ENCODE peak calls at places on chromosomes 13 and 19, in six cellular contexts. Z, Y, M, U, C and Q are unnamed samples.

GRCh38 chr13:112443191-112444000 is 67.2 kb downstream of the SPACA7 start:
- DNase-seq in Z (no peak), Y (no peak), M (peak; percentile 21), U (no peak), C (no peak), Q (peak; percentile 23)

GRCh38 chr19:3544742-3545668 is 6.0 kb downstream of the TEKTIP1 start:
- DNase-seq in Z (peak; percentile 26), Y (peak; percentile 35), M (peak; percentile 89), U (no peak), C (peak; percentile 63), Q (peak; percentile 84)

GRCh38 chr13:22469421-22469820 is 711.4 kb upstream of the SGCG start:
- DNase-seq in Z (no peak), Y (no peak), M (no peak), U (no peak), C (no peak), Q (no peak)

GRCh38 chr13:22196777-22197176 is 525.9 kb downstream of the FGF9 start:
- DNase-seq in Z (no peak), Y (no peak), M (no peak), U (no peak), C (no peak), Q (no peak)

GRCh38 chr19:38441660-38442348 is 8.3 kb downstream of the RYR1 start:
- DNase-seq in Z (no peak), Y (peak; percentile 16), M (no peak), U (no peak), C (peak; percentile 60), Q (peak; percentile 63)

GRCh38 chr19:13960863-13961784 is 8.8 kb downstream of the DCAF15 start:
- DNase-seq in Z (no peak), Y (no peak), M (no peak), U (no peak), C (no peak), Q (no peak)

GRCh38 chr13:62524498-62524897 is 1108.8 kb upstream of the PCDH20 start:
- DNase-seq in Z (no peak), Y (no peak), M (no peak), U (peak; percentile 20), C (no peak), Q (no peak)

GRCh38 chr19:55196803-55197202 is 12.5 kb downstream of the PTPRH start:
- DNase-seq in Z (no peak), Y (no peak), M (no peak), U (no peak), C (peak; percentile 64), Q (no peak)

GRCh38 chr13:28558567-28558966 is 63.6 kb upstream of the FLT1 start:
- DNase-seq in Z (no peak), Y (no peak), M (no peak), U (no peak), C (no peak), Q (no peak)

GRCh38 chr19:7492142-7493055 is 3.6 kb upstream of the PEX11G start:
- DNase-seq in Z (no peak), Y (no peak), M (no peak), U (no peak), C (no peak), Q (no peak)

GRCh38 chr13:89199138-89199537 is 1528.0 kb downstream of the SLITRK5 start:
- DNase-seq in Z (no peak), Y (no peak), M (no peak), U (no peak), C (no peak), Q (no peak)

GRCh38 chr19:19645233-19645870 is 1.9 kb upstream of the GMIP start:
- DNase-seq in Z (no peak), Y (no peak), M (no peak), U (no peak), C (no peak), Q (no peak)

GRCh38 chr19:41352609-41353465 is 885 bp downstream of the TGFB1 start:
- DNase-seq in Z (peak; percentile 44), Y (peak; percentile 54), M (peak; percentile 40), U (no peak), C (peak; percentile 78), Q (peak; percentile 81)

GRCh38 chr13:30998548-30999140 is 66.2 kb downstream of the TEX26 start:
- DNase-seq in Z (peak; percentile 73), Y (no peak), M (no peak), U (no peak), C (no peak), Q (no peak)

DNA sequence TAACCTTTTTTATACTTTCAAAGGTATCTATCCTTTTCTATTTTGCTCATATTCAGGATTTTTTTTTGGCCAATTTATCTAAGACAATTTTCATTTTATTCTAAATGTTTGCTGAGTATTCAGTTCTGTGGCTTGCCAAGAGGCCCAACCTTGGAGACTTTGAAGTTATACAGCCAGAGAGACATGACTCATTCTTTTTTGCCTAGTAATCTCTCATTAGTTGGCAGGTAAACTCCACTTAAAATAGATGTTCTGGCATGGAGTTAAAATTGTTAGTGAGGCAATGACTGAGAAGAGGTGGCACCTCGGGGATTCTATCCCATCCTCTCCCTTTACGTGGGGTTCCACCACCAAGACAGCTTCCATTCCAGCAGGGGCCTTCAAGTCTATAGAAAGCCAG is 213.8 kb downstream of the KCTD12 start:
- DNase-seq in Z (peak; percentile 30), Y (no peak), M (no peak), U (no peak), C (no peak), Q (no peak)
- TF ChIP-seq BHLHE40 in Z (no peak), Y (no peak), M (no peak), U (no peak), C (no peak), Q (no peak)

DNA sequence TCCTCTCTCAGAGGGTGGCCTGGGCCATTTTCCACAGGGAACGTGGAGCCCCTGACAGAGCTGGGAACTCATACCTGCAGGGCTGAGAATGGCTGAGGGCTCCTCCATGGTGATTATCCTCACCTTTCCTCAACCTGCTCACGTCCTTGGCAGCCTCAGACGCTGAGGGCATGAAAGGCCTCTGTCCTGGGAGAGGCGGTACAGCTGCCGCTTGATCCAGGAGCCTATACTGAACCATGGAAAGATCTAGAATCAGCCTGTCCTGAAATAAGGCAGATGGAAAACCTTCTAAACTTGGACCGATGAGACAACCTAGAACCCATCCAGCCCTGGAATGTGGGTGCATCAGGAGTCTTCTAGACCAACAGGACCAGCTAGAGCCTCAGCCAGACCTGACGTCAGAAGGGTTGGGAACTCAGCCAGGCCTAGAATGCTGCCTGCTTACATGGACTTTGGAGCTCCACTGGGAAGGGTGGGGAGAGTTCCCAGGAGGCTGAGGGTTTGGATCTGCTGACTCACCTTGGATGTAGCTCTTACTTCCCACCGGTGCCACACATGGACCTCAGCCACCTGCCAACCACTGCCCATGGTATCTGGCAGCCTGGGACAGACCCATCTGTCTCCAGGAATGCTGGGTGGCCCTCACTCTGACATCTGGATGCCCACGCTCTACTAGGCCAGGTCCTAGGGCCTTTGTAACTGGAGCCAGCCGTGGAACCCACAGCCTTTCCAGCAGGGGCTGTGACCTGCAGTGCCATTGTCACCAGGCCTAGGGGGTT is 7.5 kb downstream of the KCTD15 start:
- DNase-seq in Z (peak; percentile 83), Y (peak; percentile 94), M (no peak), U (no peak), C (peak; percentile 99), Q (no peak)
- TF ChIP-seq BHLHE40 in Z (no peak), Y (no peak), M (no peak), U (no peak), C (no peak), Q (no peak)

GRCh38 chr19:29480507-29480906 is 45.3 kb upstream of the VSTM2B start:
- DNase-seq in Z (no peak), Y (no peak), M (no peak), U (no peak), C (no peak), Q (no peak)

GRCh38 chr19:29479941-29480340 is 45.9 kb upstream of the VSTM2B start:
- DNase-seq in Z (no peak), Y (no peak), M (no peak), U (no peak), C (no peak), Q (no peak)

GRCh38 chr19:29477831-29478577 is 47.8 kb upstream of the VSTM2B start:
- DNase-seq in Z (no peak), Y (no peak), M (no peak), U (no peak), C (no peak), Q (no peak)

GRCh38 chr19:29476528-29476927 is 49.3 kb upstream of the VSTM2B start:
- DNase-seq in Z (no peak), Y (no peak), M (no peak), U (no peak), C (no peak), Q (no peak)

DNA sequence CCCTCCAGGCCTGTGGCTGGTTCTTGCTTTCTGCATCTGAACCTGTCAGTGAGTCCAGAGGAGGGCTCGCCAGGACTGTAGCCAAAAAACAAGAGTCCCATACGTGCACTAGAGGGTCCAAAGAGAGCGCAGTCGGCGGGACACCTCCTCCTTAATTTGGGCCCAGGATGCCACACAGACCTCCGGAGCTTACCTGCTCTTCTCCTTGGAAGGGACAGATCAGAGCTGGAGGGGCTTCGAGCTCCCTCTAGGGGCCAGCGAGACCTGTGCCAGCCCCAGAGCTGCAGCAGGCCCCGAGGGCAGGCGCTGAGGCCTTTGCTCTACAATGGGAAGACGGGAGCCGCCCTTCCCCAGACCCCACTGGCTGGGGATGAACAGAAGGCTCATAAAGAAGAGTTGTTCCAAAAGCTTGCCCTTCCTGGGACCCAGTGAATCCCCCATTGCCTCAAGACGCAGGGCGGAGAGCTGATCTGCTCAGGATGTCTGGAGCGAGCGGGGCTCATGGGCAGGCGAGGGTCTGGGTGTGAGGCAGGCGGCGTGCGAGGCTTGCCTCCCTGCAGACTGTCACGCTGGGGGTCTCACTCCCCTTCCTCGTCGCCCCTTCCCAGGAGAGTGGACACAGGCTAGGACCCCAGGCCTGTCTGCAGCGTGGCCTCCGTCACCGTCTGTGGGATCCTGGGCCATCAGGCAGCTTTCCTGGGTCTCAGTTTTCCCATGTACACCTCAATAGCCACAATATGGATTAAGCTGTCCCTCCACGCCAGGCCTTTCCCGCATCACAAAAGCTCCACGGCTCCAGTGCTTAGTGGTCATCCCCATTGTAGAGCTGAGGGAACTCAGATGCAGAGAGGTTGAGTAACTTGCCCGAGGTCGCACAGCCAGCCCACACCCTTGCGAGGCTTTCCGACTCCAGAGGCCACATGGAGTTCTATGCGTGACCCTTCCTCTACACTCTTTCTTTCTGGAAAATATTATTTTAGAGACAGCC is 46.9 kb upstream of the VSTM2B start:
- DNase-seq in Z (no peak), Y (peak; percentile 13), M (peak; percentile 35), U (no peak), C (peak; percentile 50), Q (peak; percentile 40)
- TF ChIP-seq BHLHE40 in Z (no peak), Y (no peak), M (no peak), U (no peak), C (no peak), Q (no peak)

GRCh38 chr19:5805465-5806132 is 732 bp downstream of the NRTN start:
- DNase-seq in Z (peak; percentile 24), Y (peak; percentile 65), M (peak; percentile 85), U (no peak), C (peak; percentile 62), Q (peak; percentile 88)

GRCh38 chr19:5804516-5805464 is at the start of gene NRTN:
- DNase-seq in Z (no peak), Y (no peak), M (peak; percentile 84), U (no peak), C (no peak), Q (peak; percentile 91)

GRCh38 chr19:5803752-5804515 is 933 bp upstream of the NRTN start:
- DNase-seq in Z (peak; percentile 77), Y (peak; percentile 83), M (peak; percentile 96), U (peak; percentile 39), C (peak; percentile 87), Q (peak; percentile 97)

GRCh38 chr19:5801796-5802616 is 2.9 kb upstream of the NRTN start:
- DNase-seq in Z (peak; percentile 12), Y (no peak), M (no peak), U (no peak), C (peak; percentile 45), Q (peak; percentile 75)

DNA sequence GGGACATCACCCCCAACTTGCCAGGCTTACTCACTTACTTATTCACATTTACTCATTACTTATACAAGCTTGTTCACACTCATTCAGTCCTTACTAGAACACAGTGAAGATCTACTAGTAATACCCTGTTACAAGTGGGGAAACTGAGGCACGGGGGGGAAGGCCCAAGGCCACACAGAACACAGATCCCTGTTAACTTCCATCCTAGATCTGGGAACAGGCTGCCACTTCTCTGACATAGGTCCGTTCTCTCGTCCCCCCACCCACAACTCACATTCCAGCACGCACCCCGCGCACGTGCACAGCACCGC is 1.5 kb upstream of the NRTN start:
- DNase-seq in Z (no peak), Y (no peak), M (no peak), U (no peak), C (no peak), Q (no peak)
- TF ChIP-seq BHLHE40 in Z (peak; percentile 77), Y (no peak), M (no peak), U (peak; percentile 17), C (no peak), Q (no peak)